ENCODE peak calls at places on chromosomes 6 and 20, in seven cellular contexts. A is body of pancreas, T is fibroblast of the aortic adventitia, G is astrocyte of the cerebellum, M is neural crest cell, C is mucosa of descending colon, U is GM13977. E is an unnamed sample.

GRCh38 chr6:107479089-107479690 is 10.7 kb upstream of the SOBP start:
- DNase-seq in A (no peak), T (no peak), G (no peak), M (no peak), C (no peak), U (no peak), E (no peak)

GRCh38 chr6:91580635-91581034 is 993.8 kb upstream of the MAP3K7 start:
- DNase-seq in A (no peak), T (no peak), G (no peak), M (no peak), C (no peak), U (no peak), E (no peak)

GRCh38 chr20:24776755-24777271 is 172.3 kb upstream of the CST7 start:
- DNase-seq in A (no peak), T (no peak), G (no peak), M (no peak), C (no peak), U (no peak), E (no peak)

GRCh38 chr20:19735446-19735845 is 22.6 kb upstream of the RIN2 start:
- DNase-seq in A (peak; percentile 50), T (peak; percentile 88), G (peak; percentile 39), M (no peak), C (peak; percentile 73), U (no peak), E (peak; percentile 66)

GRCh38 chr20:38751360-38751976 is 3.2 kb downstream of the ACTR5 start:
- DNase-seq in A (peak; percentile 28), T (peak; percentile 66), G (peak; percentile 37), M (no peak), C (no peak), U (peak; percentile 57), E (no peak)

GRCh38 chr20:9626357-9626756 is 112.0 kb downstream of the LAMP5 start:
- DNase-seq in A (no peak), T (no peak), G (no peak), M (no peak), C (no peak), U (no peak), E (no peak)

GRCh38 chr6:32819729-32820128 is 2.9 kb upstream of the HLA-DOB start:
- DNase-seq in A (no peak), T (peak; percentile 20), G (peak; percentile 27), M (no peak), C (no peak), U (no peak), E (no peak)

GRCh38 chr6:683742-684440 is 9.0 kb downstream of the EXOC2 start:
- DNase-seq in A (no peak), T (peak; percentile 84), G (peak; percentile 59), M (peak; percentile 40), C (no peak), U (no peak), E (no peak)

GRCh38 chr20:6863798-6864201 is 96.3 kb downstream of the BMP2 start:
- DNase-seq in A (no peak), T (peak; percentile 4), G (no peak), M (no peak), C (no peak), U (no peak), E (no peak)

GRCh38 chr20:14064921-14065320 is 69.6 kb downstream of the MACROD2 start:
- DNase-seq in A (peak; percentile 18), T (no peak), G (no peak), M (no peak), C (no peak), U (no peak), E (no peak)

GRCh38 chr20:59023616-59024015 is 4.4 kb downstream of the TUBB1 start:
- DNase-seq in A (no peak), T (no peak), G (no peak), M (no peak), C (no peak), U (no peak), E (no peak)

GRCh38 chr20:31593221-31594001 is 11.7 kb upstream of the ID1 start:
- DNase-seq in A (no peak), T (peak; percentile 84), G (no peak), M (no peak), C (peak; percentile 94), U (no peak), E (no peak)

GRCh38 chr6:16338577-16339262 is 100.3 kb downstream of the GMPR start:
- DNase-seq in A (peak; percentile 54), T (peak; percentile 100), G (peak; percentile 99), M (no peak), C (peak; percentile 79), U (no peak), E (peak; percentile 63)

GRCh38 chr6:67722861-67723261 is 912.2 kb upstream of the ADGRB3 start:
- DNase-seq in A (no peak), T (no peak), G (no peak), M (no peak), C (peak; percentile 38), U (no peak), E (no peak)

GRCh38 chr6:132256457-132256856 is 144.8 kb downstream of the MOXD1 start:
- DNase-seq in A (no peak), T (no peak), G (no peak), M (no peak), C (no peak), U (no peak), E (no peak)

GRCh38 chr20:45918779-45919535 is 7.0 kb upstream of the PLTP start:
- DNase-seq in A (no peak), T (peak; percentile 28), G (no peak), M (no peak), C (no peak), U (no peak), E (no peak)

GRCh38 chr6:146871613-146872465 is 273.1 kb downstream of the ADGB start:
- DNase-seq in A (peak; percentile 22), T (no peak), G (peak; percentile 23), M (no peak), C (no peak), U (no peak), E (no peak)

GRCh38 chr6:2505624-2506023 is 245.1 kb downstream of the MYLK4 start:
- DNase-seq in A (no peak), T (no peak), G (no peak), M (peak; percentile 9), C (no peak), U (no peak), E (no peak)

GRCh38 chr6:47079638-47080037 is 37.5 kb upstream of the ADGRF1 start:
- DNase-seq in A (no peak), T (no peak), G (no peak), M (no peak), C (no peak), U (no peak), E (no peak)

GRCh38 chr6:169935348-169935718 is 183.9 kb downstream of the ERMARD start:
- DNase-seq in A (no peak), T (no peak), G (peak; percentile 24), M (no peak), C (no peak), U (no peak), E (no peak)

GRCh38 chr6:166381733-166382499 is 824 bp downstream of the MPC1 start:
- DNase-seq in A (peak; percentile 94), T (peak; percentile 56), G (no peak), M (peak; percentile 43), C (peak; percentile 93), U (peak; percentile 79), E (peak; percentile 71)

GRCh38 chr6:97465877-97466710 is 183.1 kb upstream of the MMS22L start:
- DNase-seq in A (no peak), T (no peak), G (no peak), M (no peak), C (no peak), U (no peak), E (no peak)

GRCh38 chr20:13031751-13032150 is 23.0 kb downstream of the SPTLC3 start:
- DNase-seq in A (no peak), T (no peak), G (no peak), M (no peak), C (no peak), U (no peak), E (no peak)

GRCh38 chr6:3222506-3223038 is 4.9 kb downstream of the TUBB2B start:
- DNase-seq in A (no peak), T (no peak), G (no peak), M (no peak), C (no peak), U (no peak), E (no peak)

GRCh38 chr6:118042855-118043254 is 135.8 kb downstream of the SLC35F1 start:
- DNase-seq in A (no peak), T (no peak), G (no peak), M (no peak), C (no peak), U (no peak), E (no peak)

GRCh38 chr20:10910535-10911239 is 236.9 kb upstream of the JAG1 start:
- DNase-seq in A (peak; percentile 63), T (peak; percentile 89), G (no peak), M (no peak), C (no peak), U (no peak), E (peak; percentile 16)
- TF ChIP-seq CTCF in A (peak; percentile 42), T (peak; percentile 62), G (peak; percentile 30), M (no peak), C (no peak), U (no peak), E (peak; percentile 43)

DNA sequence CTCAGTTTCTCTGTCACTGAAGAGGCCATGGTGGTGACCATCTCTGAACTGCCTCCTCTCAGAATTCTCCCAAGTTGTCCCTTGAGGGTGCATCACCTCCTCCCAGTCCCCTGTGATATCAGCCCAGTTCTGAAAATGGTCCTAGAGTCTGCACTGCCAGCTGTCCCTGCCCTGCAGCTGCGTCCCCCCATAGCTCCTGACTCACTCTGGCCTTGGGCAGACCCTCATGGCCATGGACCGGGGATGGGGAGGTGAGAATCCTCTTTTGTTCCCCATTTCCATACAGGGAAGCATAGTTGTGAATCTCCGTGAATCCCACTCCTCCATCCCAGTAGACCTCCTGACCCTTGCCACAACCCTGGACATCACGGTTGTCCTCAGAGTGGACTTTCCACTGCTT is 4.5 kb downstream of the ETV7 start:
- DNase-seq in A (no peak), T (no peak), G (no peak), M (no peak), C (no peak), U (no peak), E (no peak)
- TF ChIP-seq CTCF in A (no peak), T (no peak), G (no peak), M (no peak), C (no peak), U (no peak), E (no peak)

GRCh38 chr6:5260661-5261544 is at the start of the genes FARS2 and LYRM4:
- DNase-seq in A (peak; percentile 94), T (peak; percentile 83), G (peak; percentile 53), M (peak; percentile 89), C (peak; percentile 93), U (peak; percentile 91), E (peak; percentile 92)
- TF ChIP-seq CTCF in A (no peak), T (peak; percentile 49), G (peak; percentile 26), M (peak; percentile 59), C (no peak), U (peak; percentile 11), E (peak; percentile 26)

DNA sequence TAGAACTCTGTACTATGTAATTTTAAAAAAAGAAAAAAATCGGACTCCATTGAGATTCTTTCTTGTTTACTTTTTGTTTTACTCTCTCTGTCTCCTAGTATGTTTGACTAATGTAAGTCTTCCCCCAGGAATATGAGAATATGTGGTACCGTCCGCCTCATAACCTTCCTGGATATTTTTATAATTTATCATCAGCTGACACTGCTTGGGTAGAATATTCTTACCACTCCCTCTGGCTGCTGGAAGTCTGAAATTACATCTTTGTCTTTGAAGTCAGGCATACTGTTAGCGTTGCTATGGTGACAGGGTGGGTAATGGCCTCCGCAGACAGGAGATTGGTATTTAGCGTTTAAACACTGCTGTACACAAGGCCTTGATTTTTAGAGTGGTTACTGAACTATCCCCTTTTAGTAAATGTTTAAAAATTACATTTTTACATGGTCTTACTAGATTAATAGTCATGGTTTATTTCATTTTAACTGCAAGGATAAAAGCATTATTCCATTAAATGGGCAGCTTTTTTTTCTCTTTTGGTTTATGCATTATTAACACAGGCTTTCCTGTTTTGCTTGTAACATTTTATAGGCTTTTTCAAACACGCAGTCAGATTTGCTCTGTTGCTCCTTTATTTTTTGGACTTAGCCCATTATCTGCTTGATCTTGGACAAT is 176.4 kb downstream of the ARID1B start:
- DNase-seq in A (no peak), T (peak; percentile 98), G (peak; percentile 96), M (peak; percentile 32), C (no peak), U (peak; percentile 60), E (no peak)
- TF ChIP-seq CTCF in A (no peak), T (peak; percentile 57), G (peak; percentile 30), M (peak; percentile 39), C (no peak), U (peak; percentile 15), E (peak; percentile 63)

E was measured in left ventricle myocardium inferior.